ENCODE peak calls at places on chromosomes 5 and 9, in eight cellular contexts. S is kidney tubule cell, H is fibroblast of the conjunctiva, M is left ventricle myocardium inferior, Z is sigmoid colon, C is lower leg skin, K is HT1080, O is occipital lobe. F is an unnamed sample.

GRCh38 chr5:143713331-143714032 is 98.5 kb upstream of the HMHB1 start:
- DNase-seq in S (no peak), H (peak), M (no peak), Z (no peak), C (no peak), K (no peak), O (no peak), F (no peak)

GRCh38 chr5:3729631-3730030 is 134.0 kb downstream of the IRX1 start:
- DNase-seq in S (no peak), H (no peak), M (no peak), Z (no peak), C (no peak), K (no peak), O (no peak), F (no peak)

GRCh38 chr5:154654484-154655375 is 100.4 kb upstream of the LARP1 start:
- DNase-seq in S (peak), H (no peak), M (no peak), Z (no peak), C (no peak), K (peak), O (no peak), F (no peak)

GRCh38 chr9:131635285-131635684 is 90.0 kb downstream of the PRRT1B start:
- DNase-seq in S (peak), H (peak), M (peak), Z (peak), C (peak), K (peak), O (no peak), F (peak)

GRCh38 chr5:149780043-149780737 is 50.1 kb downstream of the PPARGC1B start:
- DNase-seq in S (no peak), H (no peak), M (peak), Z (no peak), C (no peak), K (no peak), O (no peak), F (peak)

GRCh38 chr5:108167174-108167573 is 214.7 kb downstream of the FBXL17 start:
- DNase-seq in S (peak), H (no peak), M (no peak), Z (no peak), C (no peak), K (no peak), O (no peak), F (no peak)

GRCh38 chr9:91865041-91865440 is 85.0 kb downstream of the ROR2 start:
- DNase-seq in S (no peak), H (no peak), M (no peak), Z (peak), C (no peak), K (no peak), O (no peak), F (no peak)

GRCh38 chr5:166382031-166382430 is 1909.4 kb upstream of the WWC1 start:
- DNase-seq in S (no peak), H (no peak), M (no peak), Z (no peak), C (no peak), K (no peak), O (no peak), F (no peak)

GRCh38 chr9:121156263-121156731 is 45.4 kb downstream of the RAB14 start:
- DNase-seq in S (peak), H (peak), M (no peak), Z (no peak), C (no peak), K (peak), O (no peak), F (no peak)

GRCh38 chr5:155049569-155050383 is 36.2 kb downstream of the KIF4B start:
- DNase-seq in S (peak), H (no peak), M (no peak), Z (no peak), C (no peak), K (no peak), O (no peak), F (no peak)

GRCh38 chr9:127858041-127858512 is 3.6 kb upstream of the ENG start:
- DNase-seq in S (no peak), H (no peak), M (peak), Z (no peak), C (peak), K (no peak), O (no peak), F (peak)

GRCh38 chr5:87243161-87243877 is 24.4 kb upstream of the RASA1 start:
- DNase-seq in S (peak), H (peak), M (no peak), Z (no peak), C (no peak), K (peak), O (no peak), F (no peak)

GRCh38 chr5:172417983-172418630 is 36.2 kb downstream of the SH3PXD2B start:
- DNase-seq in S (peak), H (peak), M (peak), Z (peak), C (peak), K (peak), O (peak), F (peak)

GRCh38 chr5:88827997-88828396 is 55.0 kb downstream of the MEF2C start:
- DNase-seq in S (no peak), H (no peak), M (no peak), Z (no peak), C (no peak), K (peak), O (no peak), F (no peak)

GRCh38 chr9:6611891-6612290 is 33.6 kb downstream of the GLDC start:
- DNase-seq in S (no peak), H (no peak), M (no peak), Z (no peak), C (no peak), K (no peak), O (no peak), F (no peak)